ENCODE peak calls at places on chromosomes 11 and 22, in four cellular contexts. W is GM20000, Y is upper lobe of right lung, M is mesothelial cell of epicardium. S is an unnamed sample.

GRCh38 chr11:112590778-112591177 is 330.1 kb upstream of the PLET1 start:
- DNase-seq in W (no peak), Y (no peak), M (no peak), S (no peak)

GRCh38 chr22:29748248-29748893 is 18.4 kb downstream of the ZMAT5 start:
- DNase-seq in W (no peak), Y (no peak), M (no peak), S (no peak)

GRCh38 chr11:128512478-128513127 is 74.8 kb downstream of the ETS1 start:
- DNase-seq in W (no peak), Y (no peak), M (no peak), S (no peak)

GRCh38 chr22:30304495-30305244 is 15.4 kb upstream of the CASTOR1 start:
- DNase-seq in W (no peak), Y (peak), M (no peak), S (no peak)

GRCh38 chr22:30238661-30239420 is 7.7 kb downstream of the LIF start:
- DNase-seq in W (no peak), Y (no peak), M (no peak), S (no peak)

GRCh38 chr11:12276356-12276755 is 101.0 kb upstream of the PARVA start:
- DNase-seq in W (no peak), Y (no peak), M (no peak), S (no peak)

GRCh38 chr11:129709801-129710398 is 105.7 kb upstream of the TMEM45B start:
- DNase-seq in W (no peak), Y (no peak), M (no peak), S (no peak)

GRCh38 chr22:39311592-39312400 is 7.6 kb downstream of the RPL3 start:
- DNase-seq in W (no peak), Y (no peak), M (no peak), S (no peak)

GRCh38 chr11:131693756-131694155 is 323.3 kb downstream of the NTM start:
- DNase-seq in W (no peak), Y (no peak), M (no peak), S (no peak)

GRCh38 chr11:45942381-45942780 is 19.9 kb downstream of the LARGE2 start:
- DNase-seq in W (no peak), Y (no peak), M (no peak), S (no peak)

GRCh38 chr22:45538284-45538683 is 35.6 kb downstream of the FBLN1 start:
- DNase-seq in W (no peak), Y (no peak), M (no peak), S (no peak)

GRCh38 chr11:118530180-118530682 is 761 bp upstream of the TMEM25 start:
- DNase-seq in W (no peak), Y (peak), M (no peak), S (no peak)

GRCh38 chr11:45185228-45185729 is 38.8 kb downstream of the PRDM11 start:
- DNase-seq in W (no peak), Y (no peak), M (no peak), S (no peak)

GRCh38 chr22:35835267-35835997 is 117.8 kb downstream of the APOL5 start:
- DNase-seq in W (no peak), Y (no peak), M (no peak), S (no peak)

GRCh38 chr11:63768232-63769043 is at the start of gene ZFTA:
- DNase-seq in W (peak), Y (peak), M (peak), S (no peak)

GRCh38 chr22:18947905-18948304 is 11.8 kb upstream of the PRODH start:
- DNase-seq in W (no peak), Y (peak), M (no peak), S (no peak)

GRCh38 chr11:129946965-129947364 is 51.6 kb upstream of the NFRKB start:
- DNase-seq in W (no peak), Y (no peak), M (no peak), S (no peak)

GRCh38 chr11:87038235-87038960 is 664 bp downstream of the TMEM135 start:
- DNase-seq in W (peak), Y (no peak), M (no peak), S (no peak)

GRCh38 chr11:69510471-69511357 is 29.3 kb downstream of the LINC01488 start:
- DNase-seq in W (no peak), Y (peak), M (no peak), S (no peak)

GRCh38 chr11:70233511-70233919 is 30.4 kb downstream of the FADD start:
- DNase-seq in W (no peak), Y (no peak), M (no peak), S (no peak)

GRCh38 chr11:8720868-8721739 is 38.5 kb downstream of the RPL27A start:
- DNase-seq in W (no peak), Y (no peak), M (no peak), S (no peak)

GRCh38 chr11:29305456-29306232 is 711.2 kb downstream of the KCNA4 start:
- DNase-seq in W (no peak), Y (no peak), M (no peak), S (no peak)

GRCh38 chr11:27718346-27718852 is 18.1 kb upstream of the BDNF start:
- DNase-seq in W (no peak), Y (no peak), M (no peak), S (no peak)

GRCh38 chr11:124194283-124194682 is 11.1 kb downstream of the OR10D3 start:
- DNase-seq in W (no peak), Y (no peak), M (no peak), S (no peak)

GRCh38 chr11:120973501-120973900 is 50.4 kb upstream of the TBCEL start:
- DNase-seq in W (no peak), Y (no peak), M (no peak), S (no peak)

GRCh38 chr11:11501546-11502274 is 120.1 kb downstream of the GALNT18 start:
- DNase-seq in W (no peak), Y (no peak), M (no peak), S (no peak)

GRCh38 chr22:28799834-28800307 is 498 bp downstream of the XBP1 start:
- DNase-seq in W (peak), Y (peak), M (peak), S (no peak)

GRCh38 chr11:132064987-132065620 is 694.7 kb downstream of the NTM start:
- DNase-seq in W (no peak), Y (no peak), M (no peak), S (no peak)

GRCh38 chr11:119175493-119176077 is 7.1 kb downstream of the NLRX1 start:
- DNase-seq in W (no peak), Y (no peak), M (no peak), S (no peak)

DNA sequence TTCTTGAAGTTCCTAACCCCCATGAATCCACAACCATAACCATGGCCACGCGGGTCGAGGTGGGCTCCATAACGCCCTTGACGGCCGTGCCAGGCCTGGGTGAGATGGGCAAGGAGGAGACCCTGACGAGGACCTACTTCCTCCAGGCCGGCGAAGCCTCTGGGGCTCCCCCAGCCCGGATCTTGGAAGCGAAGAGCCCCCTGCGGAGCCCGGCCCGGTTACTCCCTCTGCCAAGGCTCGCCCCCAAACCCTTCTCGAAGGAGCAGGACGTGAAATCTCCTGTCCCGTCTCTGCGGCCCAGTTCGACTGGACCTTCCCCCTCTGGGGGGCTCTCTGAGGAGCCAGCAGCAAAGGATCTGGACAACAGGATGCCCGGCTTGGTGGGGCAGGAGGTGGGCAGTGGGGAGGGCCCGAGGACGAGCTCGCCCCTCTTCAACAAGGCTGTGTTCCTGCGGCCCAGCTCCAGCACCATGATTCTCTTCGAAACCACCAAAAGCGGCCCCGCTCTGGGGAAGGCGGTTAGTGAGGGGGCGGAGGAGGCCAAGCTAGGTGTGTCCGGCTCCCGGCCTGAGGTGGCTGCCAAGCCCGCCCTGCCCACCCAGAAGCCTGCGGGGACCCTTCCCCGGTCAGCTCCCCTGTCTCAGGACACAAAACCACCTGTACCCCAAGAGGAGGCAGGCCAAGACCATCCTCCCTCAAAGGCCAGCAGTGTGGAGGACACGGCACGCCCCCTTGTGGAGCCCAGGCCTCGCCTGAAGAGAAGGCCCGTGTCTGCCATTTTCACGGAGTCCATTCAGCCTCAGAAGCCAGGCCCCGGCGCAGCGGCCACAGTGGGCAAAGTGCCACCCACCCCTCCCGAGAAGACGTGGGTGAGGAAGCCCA is 75.7 kb downstream of the KIAA1671 start:
- DNase-seq in W (no peak), Y (peak), M (no peak), S (peak)
- TF ChIP-seq CTCF in W (peak), Y (peak), M (no peak), S (no peak)

GRCh38 chr11:34565417-34566208 is 52.0 kb upstream of the ELF5 start:
- DNase-seq in W (peak), Y (no peak), M (no peak), S (no peak)
- TF ChIP-seq CTCF in W (peak), Y (peak), M (no peak), S (no peak)

DNA sequence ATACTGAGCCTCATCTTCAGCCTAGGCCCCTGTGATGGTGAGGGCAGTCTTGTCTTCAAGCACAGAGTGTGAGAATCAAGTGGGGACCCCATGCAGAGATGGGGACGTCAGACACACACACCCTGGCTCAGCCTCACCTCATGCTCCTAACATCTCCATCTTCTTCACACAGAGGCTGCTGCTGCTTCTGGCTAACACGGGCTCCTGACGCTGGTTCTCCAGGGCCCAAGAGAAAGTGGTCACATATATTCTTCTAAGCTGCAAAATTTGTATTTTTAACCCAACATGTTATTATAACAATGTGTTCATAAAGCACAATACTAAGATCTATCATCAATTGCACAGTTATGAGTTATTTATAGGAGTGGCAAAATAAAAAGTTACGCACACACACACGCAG is 101.2 kb downstream of the VPREB1 start:
- DNase-seq in W (no peak), Y (no peak), M (no peak), S (no peak)
- TF ChIP-seq CTCF in W (no peak), Y (no peak), M (no peak), S (no peak)

GRCh38 chr22:26174280-26174679 is 5.0 kb downstream of the SEZ6L start:
- DNase-seq in W (no peak), Y (no peak), M (no peak), S (no peak)
- TF ChIP-seq CTCF in W (no peak), Y (no peak), M (no peak), S (no peak)

GRCh38 chr11:7281083-7281482 is 29.4 kb downstream of the SYT9 start:
- DNase-seq in W (no peak), Y (no peak), M (no peak), S (no peak)

GRCh38 chr11:7275133-7275532 is 23.4 kb downstream of the SYT9 start:
- DNase-seq in W (no peak), Y (no peak), M (no peak), S (no peak)

GRCh38 chr11:7279676-7280075 is 28.0 kb downstream of the SYT9 start:
- DNase-seq in W (no peak), Y (no peak), M (no peak), S (no peak)

GRCh38 chr11:7278314-7278917 is 26.7 kb downstream of the SYT9 start:
- DNase-seq in W (peak), Y (no peak), M (no peak), S (no peak)
- TF ChIP-seq CTCF in W (peak), Y (peak), M (peak), S (no peak)

GRCh38 chr11:116603783-116604323 is 168.9 kb downstream of the BUD13 start:
- DNase-seq in W (no peak), Y (no peak), M (no peak), S (no peak)

GRCh38 chr11:116606060-116606459 is 166.7 kb downstream of the BUD13 start:
- DNase-seq in W (no peak), Y (no peak), M (no peak), S (no peak)

GRCh38 chr11:116602637-116602942 is 170.2 kb downstream of the BUD13 start:
- DNase-seq in W (no peak), Y (no peak), M (no peak), S (no peak)

GRCh38 chr11:116607027-116607426 is 165.8 kb downstream of the BUD13 start:
- DNase-seq in W (no peak), Y (no peak), M (no peak), S (no peak)

GRCh38 chr11:116605543-116605942 is 167.2 kb downstream of the BUD13 start:
- DNase-seq in W (peak), Y (no peak), M (peak), S (no peak)
- TF ChIP-seq CTCF in W (peak), Y (no peak), M (no peak), S (no peak)

GRCh38 chr11:253160-253885 is 16.5 kb downstream of the PSMD13 start:
- DNase-seq in W (no peak), Y (no peak), M (no peak), S (no peak)

GRCh38 chr11:250274-250673 is 13.5 kb downstream of the PSMD13 start:
- DNase-seq in W (no peak), Y (no peak), M (no peak), S (no peak)

GRCh38 chr11:252666-253065 is 15.9 kb downstream of the PSMD13 start:
- DNase-seq in W (no peak), Y (no peak), M (no peak), S (no peak)

GRCh38 chr11:250740-251299 is 14.0 kb downstream of the PSMD13 start:
- DNase-seq in W (peak), Y (no peak), M (no peak), S (peak)

GRCh38 chr11:251550-251949 is 14.8 kb downstream of the PSMD13 start:
- DNase-seq in W (no peak), Y (no peak), M (no peak), S (no peak)
- TF ChIP-seq CTCF in W (no peak), Y (no peak), M (no peak), S (no peak)

GRCh38 chr11:78916759-78917158 is 342.1 kb upstream of the NARS2 start:
- DNase-seq in W (no peak), Y (no peak), M (no peak), S (no peak)
- TF ChIP-seq CTCF in W (no peak), Y (no peak), M (peak), S (no peak)

S was measured in omental fat pad.